ENCODE peak calls at places on chromosomes 13 and 19, in five cellular contexts. M, P, W, V and C are unnamed samples.

GRCh38 chr13:27200413-27201066 is 28.9 kb upstream of the USP12 start:
- DNase-seq in W (no peak), P (no peak), M (no peak), V (no peak), C (no peak)

GRCh38 chr19:12952488-12953455 is 4.3 kb downstream of the GADD45GIP1 start:
- DNase-seq in P (peak), M (no peak), V (no peak), W (no peak), C (no peak)

GRCh38 chr13:77298403-77298802 is 28.5 kb downstream of the MYCBP2 start:
- DNase-seq in V (no peak), P (no peak), M (no peak), W (no peak), C (no peak)

GRCh38 chr13:107462501-107462900 is 752.8 kb downstream of the LIG4 start:
- DNase-seq in V (no peak), M (no peak), P (no peak), W (no peak), C (no peak)

GRCh38 chr13:108987488-108987887 is 358.1 kb downstream of the MYO16 start:
- DNase-seq in W (no peak), P (no peak), M (no peak), V (no peak), C (peak)

GRCh38 chr13:38417727-38418126 is 68.1 kb downstream of the UFM1 start:
- DNase-seq in V (no peak), M (no peak), W (no peak), P (no peak), C (no peak)

GRCh38 chr19:2550431-2551171 is 74.7 kb downstream of the GADD45B start:
- DNase-seq in V (no peak), W (no peak), M (no peak), P (peak), C (no peak)

GRCh38 chr13:97205465-97205864 is 16.7 kb upstream of the MBNL2 start:
- DNase-seq in M (no peak), W (no peak), P (no peak), V (no peak), C (no peak)

GRCh38 chr19:6161271-6161850 is 25.9 kb downstream of the ACSBG2 start:
- DNase-seq in V (no peak), W (peak), M (peak), P (peak), C (no peak)

GRCh38 chr13:59203855-59204254 is 959.9 kb downstream of the DIAPH3 start:
- DNase-seq in M (no peak), W (no peak), P (no peak), V (no peak), C (no peak)

GRCh38 chr19:29260477-29261317 is 47.7 kb upstream of the UQCRFS1 start:
- DNase-seq in V (no peak), W (no peak), P (no peak), M (no peak), C (no peak)

GRCh38 chr19:3129112-3129511 is 6.7 kb upstream of the GNA15 start:
- DNase-seq in V (no peak), P (peak), W (no peak), M (no peak), C (peak)

GRCh38 chr13:111920306-111920931 is 146.5 kb upstream of the SOX1 start:
- DNase-seq in V (peak), M (no peak), W (no peak), P (no peak), C (no peak)

GRCh38 chr13:106588367-106588766 is 20.4 kb upstream of the ARGLU1 start:
- DNase-seq in V (no peak), W (no peak), P (no peak), M (no peak), C (no peak)

GRCh38 chr19:34134190-34135032 is 37.9 kb upstream of the LSM14A start:
- DNase-seq in P (peak), V (peak), W (peak), M (peak), C (peak)

GRCh38 chr13:23909606-23910005 is 12.3 kb upstream of the C1QTNF9B start:
- DNase-seq in M (no peak), V (no peak), W (no peak), P (no peak), C (no peak)

GRCh38 chr19:14347999-14348889 is 33.0 kb upstream of the ADGRE5 start:
- DNase-seq in P (peak), M (peak), W (peak), V (peak), C (peak)

GRCh38 chr13:112175162-112176075 is 108.5 kb downstream of the SOX1 start:
- DNase-seq in P (no peak), V (no peak), M (no peak), W (no peak), C (no peak)

GRCh38 chr13:98476538-98476966 is 100.4 kb downstream of the STK24 start:
- DNase-seq in W (peak), M (peak), V (peak), P (no peak), C (no peak)

GRCh38 chr13:30654430-30654829 is 36.7 kb downstream of the USPL1 start:
- DNase-seq in W (no peak), M (no peak), P (no peak), V (no peak), C (no peak)

GRCh38 chr13:23466144-23467002 is 32.9 kb upstream of the SACS start:
- DNase-seq in V (peak), W (peak), P (peak), M (peak), C (peak)

GRCh38 chr13:54301085-54301484 is 1272.5 kb downstream of the OLFM4 start:
- DNase-seq in M (no peak), P (no peak), V (no peak), W (no peak), C (no peak)

GRCh38 chr19:4144666-4145261 is 8.7 kb upstream of the CREB3L3 start:
- DNase-seq in V (peak), P (peak), W (no peak), M (no peak), C (no peak)

GRCh38 chr13:96032717-96033116 is 20.5 kb downstream of the UGGT2 start:
- DNase-seq in P (no peak), W (no peak), V (no peak), M (no peak), C (no peak)

GRCh38 chr13:114259974-114260373 is 21.4 kb upstream of the UPF3A start:
- DNase-seq in W (no peak), P (peak), V (no peak), M (peak), C (peak)

GRCh38 chr19:55688422-55689218 is 13.6 kb downstream of the EPN1 start:
- DNase-seq in M (no peak), W (no peak), P (peak), V (peak), C (no peak)

GRCh38 chr19:18291019-18291524 is 9.7 kb upstream of the JUND start:
- DNase-seq in W (no peak), P (no peak), V (no peak), M (no peak), C (no peak)

GRCh38 chr19:18290250-18291018 is 9.0 kb upstream of the JUND start:
- DNase-seq in W (peak), M (no peak), V (peak), P (no peak), C (no peak)

GRCh38 chr19:18292460-18292809 is 11.0 kb upstream of the JUND start:
- DNase-seq in V (no peak), M (peak), P (no peak), W (no peak), C (peak)

GRCh38 chr19:18292810-18293641 is 11.6 kb upstream of the JUND start:
- DNase-seq in M (peak), W (no peak), P (peak), V (peak), C (peak)

DNA sequence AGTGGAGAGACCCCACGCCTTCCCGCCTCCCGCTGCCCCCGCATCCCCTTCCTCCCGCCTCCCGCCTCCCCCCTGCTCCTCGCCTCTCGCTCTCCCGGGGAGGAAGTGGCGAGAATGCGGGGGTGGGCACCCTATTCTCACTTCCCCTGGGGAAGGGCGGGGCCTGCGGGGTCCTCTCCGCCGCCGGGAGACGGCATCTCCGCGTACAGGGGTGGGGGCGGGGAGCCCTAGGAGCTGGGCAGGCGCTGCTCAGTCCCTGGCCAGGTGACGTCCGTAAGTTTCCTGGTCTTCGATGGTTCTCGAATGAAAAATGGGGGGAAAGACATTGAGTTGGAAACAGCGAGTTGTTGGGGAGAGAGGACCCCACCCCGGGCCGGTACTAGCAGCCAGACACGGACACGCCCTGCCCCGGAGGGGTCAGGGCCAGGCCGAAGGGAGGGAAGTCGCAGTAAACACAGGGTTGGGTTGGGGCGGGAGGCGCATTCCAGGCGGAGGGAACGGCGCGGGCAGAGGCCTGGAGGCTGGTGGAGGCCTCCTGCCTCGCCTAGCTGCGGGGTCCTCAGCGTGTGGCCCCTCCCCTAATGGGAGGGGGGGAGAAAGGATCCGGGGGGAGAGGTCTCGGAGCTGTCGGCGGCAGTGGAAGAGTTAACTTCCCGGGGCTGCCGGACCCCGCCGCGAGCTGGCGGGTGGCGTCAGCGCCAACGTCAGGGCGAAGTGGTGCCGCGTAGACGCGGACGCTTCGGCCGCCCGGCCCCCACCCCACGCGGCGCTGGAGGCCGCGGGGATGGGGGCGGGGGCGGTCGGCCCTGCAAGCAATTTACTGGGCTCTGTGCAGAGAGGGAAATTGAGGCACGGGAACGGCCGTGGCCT is 10.4 kb upstream of the JUND start:
- DNase-seq in W (peak), V (peak), P (peak), M (peak), C (peak)
- TF ChIP-seq POLR2A in W (peak), V (peak), P (peak), M (peak), C (peak)

GRCh38 chr19:37077929-37078716 is at the start of gene ZNF420:
- DNase-seq in M (peak), P (peak), V (peak), W (peak), C (peak)
- TF ChIP-seq POLR2A in M (peak), P (peak), V (no peak), W (peak), C (peak)

GRCh38 chr19:944663-945241 is 18.9 kb downstream of the ARID3A start:
- DNase-seq in M (no peak), P (no peak), W (no peak), V (no peak), C (no peak)

GRCh38 chr19:942133-942645 is 16.4 kb downstream of the ARID3A start:
- DNase-seq in V (no peak), M (no peak), P (no peak), W (no peak), C (no peak)

GRCh38 chr19:943551-944170 is 17.8 kb downstream of the ARID3A start:
- DNase-seq in V (no peak), W (no peak), M (no peak), P (no peak), C (no peak)

GRCh38 chr19:945401-946252 is 19.8 kb downstream of the ARID3A start:
- DNase-seq in W (no peak), V (no peak), M (no peak), P (no peak), C (no peak)

GRCh38 chr19:944171-944567 is 18.3 kb downstream of the ARID3A start:
- DNase-seq in M (no peak), W (no peak), V (peak), P (peak), C (no peak)
- TF ChIP-seq POLR2A in M (no peak), W (no peak), V (no peak), P (no peak), C (no peak)

GRCh38 chr19:10744222-10744847 is 26.5 kb downstream of the DNM2 start:
- DNase-seq in P (no peak), M (no peak), V (peak), W (no peak), C (peak)

GRCh38 chr19:10744848-10745293 is 27.0 kb downstream of the DNM2 start:
- DNase-seq in W (no peak), V (peak), M (no peak), P (no peak), C (no peak)

GRCh38 chr19:10740798-10741197 is 22.9 kb downstream of the DNM2 start:
- DNase-seq in M (no peak), V (no peak), W (no peak), P (no peak), C (peak)

GRCh38 chr19:10747271-10747670 is 29.4 kb downstream of the DNM2 start:
- DNase-seq in P (no peak), W (no peak), V (peak), M (no peak), C (no peak)

GRCh38 chr19:10742494-10742893 is 24.6 kb downstream of the DNM2 start:
- DNase-seq in V (peak), W (no peak), M (peak), P (no peak), C (no peak)
- TF ChIP-seq POLR2A in V (no peak), W (no peak), M (no peak), P (no peak), C (no peak)

GRCh38 chr19:33086955-33087354 is 6.0 kb downstream of the GPATCH1 start:
- DNase-seq in M (no peak), V (no peak), W (no peak), P (no peak), C (no peak)

GRCh38 chr19:33075519-33075918 is 5.5 kb upstream of the GPATCH1 start:
- DNase-seq in V (no peak), W (no peak), P (no peak), M (no peak), C (no peak)

GRCh38 chr19:33085570-33086128 is 4.7 kb downstream of the GPATCH1 start:
- DNase-seq in M (no peak), P (no peak), V (no peak), W (no peak), C (no peak)

GRCh38 chr19:33080761-33081681 is at the start of gene GPATCH1:
- DNase-seq in P (peak), M (peak), V (peak), W (peak), C (peak)
- TF ChIP-seq POLR2A in P (peak), M (peak), V (no peak), W (peak), C (peak)

GRCh38 chr19:45975296-45975695 is 1.6 kb upstream of the NOVA2 start:
- DNase-seq in P (no peak), W (no peak), V (no peak), M (no peak), C (no peak)
- TF ChIP-seq POLR2A in P (no peak), W (no peak), V (no peak), M (no peak), C (no peak)

GRCh38 chr13:39604736-39605135 is 1.7 kb upstream of the LHFPL6 start:
- DNase-seq in W (no peak), V (no peak), M (no peak), P (no peak), C (no peak)

GRCh38 chr13:39603424-39603947 is 493 bp upstream of the LHFPL6 start:
- DNase-seq in V (no peak), W (no peak), P (peak), M (no peak), C (peak)

GRCh38 chr13:39601636-39602035 is 1.4 kb downstream of the LHFPL6 start:
- DNase-seq in P (no peak), W (no peak), V (no peak), M (no peak), C (no peak)

GRCh38 chr13:39602277-39602613 is 748 bp downstream of the LHFPL6 start:
- DNase-seq in M (no peak), W (peak), V (no peak), P (no peak), C (no peak)

GRCh38 chr13:39602614-39603366 is at the start of gene LHFPL6:
- DNase-seq in W (peak), M (peak), P (peak), V (peak), C (peak)
- TF ChIP-seq POLR2A in W (peak), M (peak), P (peak), V (no peak), C (peak)

GRCh38 chr19:30318261-30318660 is 53.9 kb upstream of the ZNF536 start:
- DNase-seq in W (no peak), V (no peak), P (no peak), M (no peak), C (no peak)

GRCh38 chr19:30318936-30319335 is 53.2 kb upstream of the ZNF536 start:
- DNase-seq in M (no peak), W (no peak), P (no peak), V (peak), C (no peak)

GRCh38 chr19:30320466-30320865 is 51.7 kb upstream of the ZNF536 start:
- DNase-seq in P (no peak), W (no peak), V (peak), M (no peak), C (no peak)

GRCh38 chr19:30319876-30320275 is 52.3 kb upstream of the ZNF536 start:
- DNase-seq in M (no peak), P (no peak), V (no peak), W (no peak), C (no peak)

DNA sequence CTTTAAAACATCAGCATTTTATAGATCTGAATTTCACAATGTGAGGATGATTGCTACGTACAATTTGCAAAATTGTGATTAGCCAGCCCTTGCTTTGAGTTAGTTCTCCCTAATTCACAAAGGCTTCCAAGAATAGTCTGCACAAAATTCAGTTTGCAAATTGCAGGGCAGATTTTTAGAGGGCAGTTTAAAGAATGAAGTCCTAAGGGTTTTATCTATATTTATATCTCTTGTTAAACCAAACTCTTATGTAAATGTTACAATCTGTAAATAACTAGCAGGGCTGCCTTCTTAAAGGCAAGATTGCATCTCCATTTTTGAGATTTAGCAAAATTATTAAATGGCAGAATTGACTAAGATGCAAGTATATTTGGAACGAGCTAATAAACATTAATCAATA is 52.8 kb upstream of the ZNF536 start:
- DNase-seq in M (no peak), V (no peak), W (no peak), P (no peak), C (no peak)
- TF ChIP-seq POLR2A in M (no peak), V (no peak), W (no peak), P (no peak), C (no peak)

GRCh38 chr13:41004875-41005693 is 14.0 kb downstream of the ELF1 start:
- DNase-seq in P (no peak), W (no peak), V (no peak), M (no peak), C (no peak)
- TF ChIP-seq POLR2A in P (no peak), W (peak), V (no peak), M (no peak), C (no peak)

GRCh38 chr19:1399745-1400144 is 1.6 kb downstream of the GAMT start:
- DNase-seq in W (no peak), M (no peak), V (no peak), P (peak), C (no peak)

GRCh38 chr19:1399079-1399478 is 2.3 kb downstream of the GAMT start:
- DNase-seq in V (no peak), M (no peak), P (no peak), W (no peak), C (no peak)

GRCh38 chr19:1401889-1402217 is 511 bp upstream of the GAMT start:
- DNase-seq in P (no peak), W (no peak), V (no peak), M (no peak), C (no peak)

GRCh38 chr19:1401138-1401888 is at the start of gene GAMT:
- DNase-seq in V (no peak), M (peak), W (peak), P (peak), C (no peak)

GRCh38 chr19:1400281-1401137 is 833 bp downstream of the GAMT start:
- DNase-seq in P (peak), V (peak), W (peak), M (peak), C (no peak)
- TF ChIP-seq POLR2A in P (no peak), V (no peak), W (no peak), M (peak), C (no peak)